ENCODE peak calls at places on chromosomes 16 and 17, in seven cellular contexts. B, D, E, L, Q, Z and R are unnamed samples.

GRCh38 chr16:69100046-69100765 is 5.2 kb upstream of the HAS3 start:
- DNase-seq in B (no peak), D (no peak), E (no peak), L (no peak), Q (no peak), Z (no peak), R (no peak)

GRCh38 chr16:80976946-80977345 is 29.7 kb downstream of the CMC2 start:
- DNase-seq in B (no peak), D (no peak), E (no peak), L (no peak), Q (no peak), Z (no peak), R (no peak)

GRCh38 chr17:50882851-50883250 is 16.7 kb upstream of the TOB1 start:
- DNase-seq in B (no peak), D (no peak), E (no peak), L (no peak), Q (no peak), Z (peak), R (no peak)

GRCh38 chr16:56414366-56414765 is 11.0 kb downstream of the AMFR start:
- DNase-seq in B (no peak), D (no peak), E (no peak), L (no peak), Q (no peak), Z (no peak), R (no peak)

GRCh38 chr16:60636117-60636516 is 1400.1 kb downstream of the CDH8 start:
- DNase-seq in B (no peak), D (no peak), E (no peak), L (no peak), Q (no peak), Z (no peak), R (no peak)

GRCh38 chr17:65656390-65657250 is 95.2 kb upstream of the AXIN2 start:
- DNase-seq in B (no peak), D (no peak), E (no peak), L (no peak), Q (no peak), Z (no peak), R (no peak)

GRCh38 chr17:58302919-58303551 is 22.3 kb upstream of the MPO start:
- DNase-seq in B (no peak), D (no peak), E (peak), L (no peak), Q (no peak), Z (no peak), R (peak)

GRCh38 chr16:3954411-3954921 is 74.0 kb upstream of the CREBBP start:
- DNase-seq in B (no peak), D (peak), E (no peak), L (peak), Q (no peak), Z (no peak), R (no peak)

GRCh38 chr17:16379654-16380053 is 1.2 kb upstream of the UBB start:
- DNase-seq in B (no peak), D (no peak), E (no peak), L (no peak), Q (no peak), Z (no peak), R (no peak)
- H3K27ac ChIP-seq in B (no peak), D (no peak), E (peak), L (no peak), Q (no peak), Z (no peak), R (no peak)

DNA sequence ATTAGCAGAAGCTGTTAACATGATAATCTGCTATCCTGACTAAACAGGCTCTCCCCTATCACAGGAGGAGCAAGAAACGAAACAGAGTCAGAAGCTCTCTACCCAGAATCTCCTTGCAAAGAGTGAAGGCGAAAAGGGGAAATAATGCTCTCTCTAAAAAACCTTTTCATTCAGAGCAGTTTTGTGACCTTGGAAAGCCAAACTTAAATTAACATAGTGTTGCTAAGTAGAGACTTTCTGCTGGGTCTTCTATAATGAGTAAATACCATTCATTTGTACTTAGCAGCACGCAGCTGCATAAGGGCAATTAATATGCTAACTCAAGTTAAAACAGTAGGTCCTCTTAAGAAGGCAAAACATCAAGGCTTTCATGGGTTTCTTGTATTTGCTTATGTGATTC is 101.7 kb upstream of the GPR139 start:
- DNase-seq in B (no peak), D (no peak), E (no peak), L (no peak), Q (no peak), Z (no peak), R (no peak)
- H3K4me3 ChIP-seq in B (no peak), D (no peak), E (no peak), L (no peak), Q (no peak), Z (no peak), R (no peak)

GRCh38 chr17:1762233-1762905 is 509 bp downstream of the SERPINF1 start:
- DNase-seq in B (peak), D (peak), E (no peak), L (no peak), Q (no peak), Z (no peak), R (peak)
- TF ChIP-seq POLR2A in B (no peak), D (peak), E (no peak), L (no peak), Q (no peak), Z (no peak), R (peak)

GRCh38 chr16:17374668-17375255 is 96.0 kb downstream of the XYLT1 start:
- DNase-seq in B (no peak), D (no peak), E (no peak), L (no peak), Q (no peak), Z (no peak), R (no peak)
- H3K27ac ChIP-seq in B (no peak), D (no peak), E (peak), L (no peak), Q (no peak), Z (no peak), R (no peak)

GRCh38 chr16:58378401-58378800 is 13.9 kb upstream of the GINS3 start:
- DNase-seq in B (no peak), D (no peak), E (no peak), L (no peak), Q (peak), Z (no peak), R (no peak)
- H3K4me3 ChIP-seq in B (no peak), D (no peak), E (no peak), L (no peak), Q (no peak), Z (no peak), R (no peak)

GRCh38 chr16:30370444-30371247 is at the start of gene TBC1D10B:
- DNase-seq in B (peak), D (peak), E (peak), L (peak), Q (peak), Z (peak), R (peak)
- TF ChIP-seq POLR2A in B (no peak), D (no peak), E (no peak), L (peak), Q (no peak), Z (no peak), R (peak)

GRCh38 chr17:45907720-45908395 is 13.5 kb downstream of the MAPT start:
- DNase-seq in B (no peak), D (no peak), E (no peak), L (no peak), Q (no peak), Z (no peak), R (no peak)

GRCh38 chr17:45906237-45906636 is 11.9 kb downstream of the MAPT start:
- DNase-seq in B (no peak), D (no peak), E (no peak), L (no peak), Q (no peak), Z (no peak), R (no peak)

GRCh38 chr17:45906927-45907622 is 12.7 kb downstream of the MAPT start:
- DNase-seq in B (no peak), D (no peak), E (no peak), L (no peak), Q (no peak), Z (no peak), R (no peak)

GRCh38 chr17:45904886-45905285 is 10.5 kb downstream of the MAPT start:
- DNase-seq in B (no peak), D (no peak), E (no peak), L (no peak), Q (no peak), Z (no peak), R (no peak)

GRCh38 chr17:45905812-45906211 is 11.5 kb downstream of the MAPT start:
- DNase-seq in B (no peak), D (no peak), E (no peak), L (no peak), Q (no peak), Z (no peak), R (no peak)
- H3K27ac ChIP-seq in B (no peak), D (no peak), E (no peak), L (no peak), Q (no peak), Z (no peak), R (no peak)

GRCh38 chr16:29744541-29745101 is 1.2 kb downstream of the C16orf54 start:
- DNase-seq in B (no peak), D (no peak), E (no peak), L (no peak), Q (no peak), Z (no peak), R (no peak)
- H3K4me3 ChIP-seq in B (no peak), D (no peak), E (peak), L (peak), Q (no peak), Z (no peak), R (no peak)